ENCODE peak calls at places on chromosome 4, in four cellular contexts. L is PC-3, C is MM.1S, A is PC-9. X is an unnamed sample.

GRCh38 chr4:42627887-42628646 is 28.8 kb downstream of the ATP8A1 start:
- DNase-seq in C (no peak), L (no peak), A (no peak), X (no peak)

GRCh38 chr4:13294961-13295605 is 189.1 kb downstream of the RAB28 start:
- DNase-seq in C (no peak), A (no peak), L (peak; percentile 6), X (no peak)

GRCh38 chr4:188915175-188915574 is 775.9 kb downstream of the TRIML1 start:
- DNase-seq in A (no peak), C (no peak), L (no peak), X (no peak)

GRCh38 chr4:153027879-153028278 is 91.8 kb downstream of the FHDC1 start:
- DNase-seq in L (no peak), C (no peak), A (no peak), X (no peak)

GRCh38 chr4:118765399-118765798 is 70.5 kb downstream of the SEC24D start:
- DNase-seq in C (no peak), L (peak; percentile 82), A (no peak), X (no peak)

GRCh38 chr4:182738283-182739047 is 178.7 kb downstream of the DCTD start:
- DNase-seq in A (no peak), L (peak; percentile 9), C (no peak), X (no peak)

GRCh38 chr4:109298279-109299010 is 4.0 kb downstream of the COL25A1 start:
- DNase-seq in A (no peak), L (peak; percentile 32), C (peak; percentile 51), X (peak; percentile 15)

GRCh38 chr4:177380730-177381287 is 61.4 kb downstream of the AGA start:
- DNase-seq in A (no peak), L (peak; percentile 43), C (no peak), X (peak; percentile 59)

GRCh38 chr4:170589597-170590191 is 499.9 kb upstream of the AADAT start:
- DNase-seq in C (peak; percentile 56), A (no peak), L (peak; percentile 68), X (peak; percentile 24)

GRCh38 chr4:146407257-146407656 is 114.5 kb downstream of the SLC10A7 start:
- DNase-seq in A (no peak), C (no peak), L (no peak), X (no peak)

GRCh38 chr4:100075486-100076270 is 114.6 kb downstream of the DDIT4L start:
- DNase-seq in L (no peak), C (no peak), A (no peak), X (no peak)

GRCh38 chr4:167587361-167587760 is 353.1 kb upstream of the SPOCK3 start:
- DNase-seq in C (no peak), A (no peak), L (peak; percentile 65), X (no peak)

GRCh38 chr4:39256436-39256835 is 74.1 kb downstream of the WDR19 start:
- DNase-seq in A (no peak), L (no peak), C (no peak), X (no peak)

GRCh38 chr4:10173754-10174749 is 57.5 kb upstream of the WDR1 start:
- DNase-seq in L (peak; percentile 17), A (peak; percentile 7), C (no peak), X (no peak)

GRCh38 chr4:100983426-100983825 is 363.9 kb downstream of the PPP3CA start:
- DNase-seq in L (no peak), C (no peak), A (no peak), X (no peak)

GRCh38 chr4:11765849-11766453 is 337.3 kb upstream of the HS3ST1 start:
- DNase-seq in L (peak; percentile 68), C (peak; percentile 55), A (peak; percentile 14), X (peak; percentile 64)

GRCh38 chr4:138499627-138500026 is 257.5 kb upstream of the SLC7A11 start:
- DNase-seq in C (no peak), A (no peak), L (no peak), X (no peak)

GRCh38 chr4:159146007-159146330 is 43.1 kb downstream of the RAPGEF2 start:
- DNase-seq in L (peak; percentile 10), C (no peak), A (no peak), X (no peak)

GRCh38 chr4:39255266-39255665 is 72.9 kb downstream of the WDR19 start:
- DNase-seq in C (no peak), A (peak; percentile 28), L (peak; percentile 68), X (peak; percentile 10)

GRCh38 chr4:119209077-119209476 is 3.4 kb upstream of the USP53 start:
- DNase-seq in A (peak; percentile 25), C (no peak), L (peak; percentile 95), X (no peak)

GRCh38 chr4:53196872-53197759 is 168.7 kb downstream of the SCFD2 start:
- DNase-seq in C (peak; percentile 71), A (no peak), L (peak; percentile 89), X (peak; percentile 75)

GRCh38 chr4:185512516-185512915 is 22.8 kb downstream of the PDLIM3 start:
- DNase-seq in C (no peak), L (peak; percentile 31), A (no peak), X (no peak)

GRCh38 chr4:69753666-69754065 is 6.8 kb downstream of the SULT1B1 start:
- DNase-seq in A (no peak), C (no peak), L (peak; percentile 39), X (no peak)

GRCh38 chr4:81562093-81562492 is 90.4 kb upstream of the RASGEF1B start:
- DNase-seq in C (peak; percentile 85), A (no peak), L (no peak), X (no peak)

DNA sequence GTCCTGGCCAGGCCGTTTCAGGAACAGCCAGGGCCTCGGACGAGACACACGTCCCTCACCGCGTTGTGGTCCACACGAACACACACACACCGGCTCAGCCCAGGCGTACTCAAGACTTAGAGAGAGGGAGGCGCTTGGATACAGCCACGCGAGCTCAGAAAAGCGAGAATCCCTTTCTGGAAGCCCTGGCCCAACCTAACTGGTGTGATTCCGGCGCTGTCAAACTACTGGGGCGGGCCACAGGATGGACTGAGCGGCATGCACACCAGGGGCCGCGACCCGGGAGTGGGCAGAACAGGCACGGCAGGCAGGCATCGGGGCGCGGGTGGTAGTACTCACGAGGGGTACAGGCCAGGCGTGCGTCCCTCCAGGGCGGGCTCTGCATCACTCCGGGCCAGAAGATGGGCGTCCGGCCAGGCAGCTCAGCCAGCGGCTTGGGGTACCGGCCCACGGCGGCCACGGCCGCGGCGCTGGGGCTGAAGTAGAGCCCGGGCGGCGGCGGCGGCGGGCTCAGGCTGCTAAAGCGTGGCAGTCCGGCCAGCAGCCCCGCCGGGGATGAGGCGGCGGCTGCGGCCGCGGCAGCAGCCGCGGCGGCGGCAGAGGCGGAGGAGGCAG is 1.8 kb downstream of the NKX6-1 start:
- DNase-seq in A (no peak), C (no peak), L (no peak), X (peak; percentile 61)
- TF ChIP-seq EZH2 in A (no peak), C (no peak), L (no peak), X (peak; percentile 2)

DNA sequence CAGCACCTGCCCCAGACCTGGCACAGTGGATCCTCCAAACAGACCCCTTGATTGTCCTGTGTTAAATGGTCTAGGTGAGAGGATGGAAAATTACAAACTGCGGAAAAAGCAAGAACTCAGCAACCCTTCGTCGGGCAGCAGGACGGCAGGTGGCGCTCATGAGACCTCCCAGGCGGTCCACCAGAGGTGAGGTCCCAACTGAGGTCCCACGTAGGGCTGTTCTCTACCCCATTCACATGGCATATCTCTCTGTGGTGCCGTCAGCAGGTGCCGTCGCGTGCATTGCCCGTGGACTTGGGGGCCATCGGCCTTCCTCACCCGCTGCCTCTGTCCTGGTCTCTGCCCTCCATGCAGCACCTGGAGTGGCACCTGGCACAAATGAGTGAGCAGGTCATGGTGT is 88.2 kb downstream of the CRMP1 start:
- DNase-seq in L (no peak), A (no peak), C (no peak), X (no peak)
- TF ChIP-seq CTCF in L (no peak), A (no peak), C (no peak), X (no peak)

DNA sequence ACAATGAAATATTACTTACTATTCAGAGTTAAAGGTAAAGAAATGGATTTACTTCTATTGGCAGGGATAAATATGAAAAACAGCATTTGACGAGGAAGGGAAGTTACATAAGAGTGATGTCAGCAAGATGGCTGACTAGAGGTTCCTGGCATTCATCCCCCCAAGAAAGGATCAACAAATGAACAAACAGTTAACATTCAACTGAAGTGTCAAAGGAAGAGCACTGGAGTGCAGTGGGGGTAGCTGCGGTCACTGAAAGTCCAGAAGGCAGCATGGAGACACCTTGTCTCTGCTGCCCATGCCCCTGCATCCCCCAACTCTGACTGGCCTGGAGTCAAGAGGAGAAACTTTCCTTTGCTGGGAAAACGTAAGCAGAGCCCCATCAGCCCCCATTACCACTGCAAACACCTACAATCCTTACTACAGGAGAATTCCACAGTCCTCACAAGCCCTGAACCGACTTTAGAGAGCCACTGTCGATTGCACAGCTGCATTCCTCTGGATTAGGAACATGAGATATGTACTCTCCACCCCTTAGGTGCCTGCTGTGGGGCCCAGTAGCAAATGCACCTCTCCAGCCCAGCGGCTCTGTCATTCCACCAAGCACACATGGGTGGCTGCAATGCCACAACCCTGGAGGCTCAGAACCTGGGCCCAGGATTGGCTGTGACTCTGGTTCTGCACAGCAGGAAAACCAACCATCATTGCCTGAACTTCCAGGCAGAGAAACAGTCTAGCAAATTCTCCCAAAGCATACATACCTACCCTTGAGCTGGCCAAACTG is 79.5 kb downstream of the CBR4 start:
- DNase-seq in C (no peak), A (no peak), L (no peak), X (no peak)
- H3F3A ChIP-seq in C (no peaks in the 10 kb centered on the region), A (no peaks in the 10 kb centered on the region), L (no peaks in the 10 kb centered on the region), X (peaks cover 44% of the 10 kb centered on the region)

DNA sequence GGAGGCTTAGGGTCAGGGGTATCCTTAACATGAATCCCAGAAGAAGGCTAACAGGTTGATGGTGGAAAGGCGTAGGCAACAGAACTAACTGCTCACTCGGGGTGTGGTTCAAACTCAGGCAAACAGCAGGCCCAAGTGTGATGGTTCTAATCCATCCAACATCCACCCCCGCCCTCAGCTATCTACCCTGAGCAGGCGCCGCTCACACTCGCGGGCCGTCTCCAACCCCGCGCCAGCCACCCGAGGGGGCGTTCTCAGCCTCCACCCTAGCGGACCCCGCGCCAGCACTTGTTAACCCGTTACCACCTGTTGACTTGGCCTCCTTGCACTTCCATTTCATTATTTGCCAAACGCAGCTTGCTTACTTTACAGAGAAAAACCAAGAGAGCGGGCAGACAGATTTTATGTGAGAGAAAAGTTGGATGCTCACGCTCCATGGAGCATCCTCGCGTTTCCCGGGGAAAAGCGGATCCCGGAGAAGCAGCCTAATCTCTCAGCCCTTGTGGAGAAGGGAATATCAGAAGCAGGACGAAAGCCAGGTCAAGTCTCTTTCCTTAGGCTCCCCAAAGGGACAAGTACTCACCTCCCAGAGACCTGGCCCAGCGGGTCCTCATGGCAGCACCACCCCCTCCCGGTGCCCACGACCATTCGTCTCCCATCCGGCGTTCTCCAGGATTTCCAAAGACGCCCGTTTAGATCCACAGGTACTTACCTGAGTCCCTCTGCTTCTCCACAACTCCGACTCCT is 757 bp downstream of the SNCA start:
- DNase-seq in L (no peak), A (no peak), C (no peak), X (peak; percentile 31)
- TF ChIP-seq EZH2 in L (no peak), A (no peak), C (no peak), X (peak; percentile 68)

GRCh38 chr4:3145251-3145908 is 70.9 kb downstream of the HTT start:
- DNase-seq in C (no peak), A (no peak), L (peak; percentile 29), X (no peak)
- TF ChIP-seq CTCF in C (no peak), A (no peak), L (peak; percentile 41), X (no peak)

DNA sequence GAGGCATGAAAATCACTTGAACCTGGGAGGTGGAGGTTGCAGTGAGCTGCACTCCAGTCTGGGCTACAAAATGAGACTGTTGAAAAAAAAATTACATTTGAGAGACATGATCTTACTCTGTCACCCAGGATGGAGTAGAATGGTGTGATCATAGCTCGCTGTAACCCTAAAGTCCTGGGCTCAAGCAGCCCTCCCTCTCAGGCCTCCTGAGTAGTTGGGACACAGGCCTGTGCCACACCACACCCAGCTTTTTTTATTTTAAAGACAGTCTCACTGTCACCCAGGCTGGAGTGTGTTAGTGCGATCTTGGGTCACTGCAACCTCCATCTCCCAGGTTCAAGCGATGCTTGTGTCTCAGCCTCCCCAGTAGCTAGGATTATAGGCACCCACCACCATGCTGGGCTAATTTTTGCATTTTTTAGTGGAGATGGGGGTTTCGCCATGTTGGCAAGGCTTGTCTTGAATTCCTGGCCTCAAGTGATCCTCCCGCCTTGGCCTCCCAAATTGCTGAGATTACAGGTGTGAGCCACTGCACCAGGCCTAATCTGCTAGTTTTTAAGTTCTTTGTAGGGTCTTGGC is 6.1 kb downstream of the RPS3A start:
- DNase-seq in L (no peak), C (no peak), A (no peak), X (no peak)
- H3F3A ChIP-seq in L (no peaks in the 10 kb centered on the region), C (peaks cover 38% of the 10 kb centered on the region), A (peaks cover 70% of the 10 kb centered on the region), X (peaks cover 73% of the 10 kb centered on the region)

X was measured in neural progenitor cell.